ENCODE peak calls at places on chromosomes 11 and 22, in five cellular contexts. P, T, S, Z and F are unnamed samples.

GRCh38 chr22:46075764-46076531 is 74.4 kb upstream of the PPARA start:
- DNase-seq in T (no peak), S (peak), Z (no peak), P (no peak), F (no peak)

GRCh38 chr11:8327761-8328192 is 64.1 kb upstream of the LMO1 start:
- DNase-seq in Z (no peak), P (no peak), S (no peak), T (no peak), F (no peak)

GRCh38 chr11:69540118-69541000 is 58.9 kb downstream of the LINC01488 start:
- DNase-seq in T (no peak), P (no peak), S (no peak), Z (peak), F (no peak)

GRCh38 chr11:118988280-118988679 is 9.7 kb upstream of the CENATAC start:
- DNase-seq in S (no peak), P (no peak), T (peak), Z (no peak), F (no peak)

GRCh38 chr11:69401715-69402114 is 79.7 kb upstream of the LINC01488 start:
- DNase-seq in P (no peak), S (no peak), T (no peak), Z (no peak), F (no peak)

GRCh38 chr11:1297576-1298473 is 11.6 kb downstream of the TOLLIP start:
- DNase-seq in P (no peak), T (no peak), Z (no peak), S (peak), F (no peak)

GRCh38 chr22:24133187-24133965 is 47.9 kb upstream of the SUSD2 start:
- DNase-seq in T (peak), Z (peak), P (peak), S (no peak), F (peak)

GRCh38 chr11:13068211-13068610 is 59.1 kb downstream of the RASSF10 start:
- DNase-seq in S (no peak), P (no peak), Z (no peak), T (no peak), F (no peak)

GRCh38 chr11:134951305-134951700 is 539.3 kb upstream of the B3GAT1 start:
- DNase-seq in S (no peak), P (no peak), T (peak), Z (no peak), F (peak)

GRCh38 chr11:8793114-8793777 is 110.7 kb downstream of the RPL27A start:
- DNase-seq in Z (no peak), P (no peak), T (no peak), S (no peak), F (no peak)

GRCh38 chr11:50298182-50298988 is 265.7 kb downstream of the OR4C45 start:
- DNase-seq in T (no peak), Z (no peak), S (no peak), P (no peak), F (no peak)

GRCh38 chr11:116990061-116990473 is 108.2 kb downstream of the SIK3 start:
- DNase-seq in P (no peak), S (no peak), T (no peak), Z (no peak), F (peak)

GRCh38 chr22:17481424-17481823 is 81.9 kb upstream of the SLC25A18 start:
- DNase-seq in P (no peak), Z (no peak), S (no peak), T (no peak), F (no peak)

GRCh38 chr11:28632338-28632737 is 524.1 kb downstream of the METTL15 start:
- DNase-seq in P (no peak), T (no peak), Z (no peak), S (no peak), F (peak)

GRCh38 chr22:48577014-48577690 is 1250.5 kb downstream of the BRD1 start:
- DNase-seq in S (no peak), P (no peak), T (peak), Z (peak), F (no peak)

GRCh38 chr22:48577691-48578090 is 1250.0 kb downstream of the BRD1 start:
- DNase-seq in S (no peak), T (no peak), P (no peak), Z (no peak), F (no peak)

GRCh38 chr22:48575567-48576332 is 1251.9 kb downstream of the BRD1 start:
- DNase-seq in P (no peak), Z (no peak), T (no peak), S (no peak), F (no peak)

GRCh38 chr22:48574776-48575566 is 1252.7 kb downstream of the BRD1 start:
- DNase-seq in S (no peak), Z (peak), P (no peak), T (peak), F (no peak)

DNA sequence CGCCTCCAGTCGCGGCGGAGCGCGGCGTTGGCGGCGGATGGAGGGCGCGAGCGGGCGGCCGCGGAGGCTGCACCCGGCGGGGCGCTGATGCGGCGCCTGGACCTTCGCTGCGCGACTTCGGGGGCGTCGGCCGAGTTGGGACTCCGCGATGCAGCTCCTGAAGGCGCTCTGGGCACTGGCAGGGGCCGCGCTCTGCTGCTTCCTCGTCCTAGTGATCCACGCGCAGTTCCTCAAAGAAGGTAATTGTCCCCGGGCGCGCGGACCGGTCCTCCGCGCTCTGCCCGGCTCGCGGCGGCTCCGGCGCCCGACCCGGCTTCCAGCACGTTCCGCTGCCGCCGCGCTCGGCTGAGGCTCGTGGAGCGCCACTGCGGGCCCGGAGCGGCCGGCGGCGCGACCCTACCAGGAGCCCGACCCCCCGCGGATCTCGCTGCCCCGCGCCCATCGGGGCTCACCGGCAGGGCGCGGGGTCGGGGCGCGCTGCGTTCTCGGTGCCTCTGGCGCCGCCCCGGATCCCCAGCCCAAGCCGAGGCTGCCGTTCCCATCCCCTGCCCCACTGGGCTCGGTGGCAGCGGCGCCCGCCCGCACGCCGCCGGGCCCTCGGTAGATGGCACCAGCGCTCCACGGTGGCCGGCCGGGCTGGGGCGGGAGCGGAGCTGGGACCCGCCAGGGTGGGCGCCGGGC is 1251.2 kb downstream of the BRD1 start:
- DNase-seq in T (peak), Z (peak), S (no peak), P (no peak), F (no peak)
- H3K4me3 ChIP-seq in T (peak), Z (peak), S (peak), P (no peak), F (no peak)

DNA sequence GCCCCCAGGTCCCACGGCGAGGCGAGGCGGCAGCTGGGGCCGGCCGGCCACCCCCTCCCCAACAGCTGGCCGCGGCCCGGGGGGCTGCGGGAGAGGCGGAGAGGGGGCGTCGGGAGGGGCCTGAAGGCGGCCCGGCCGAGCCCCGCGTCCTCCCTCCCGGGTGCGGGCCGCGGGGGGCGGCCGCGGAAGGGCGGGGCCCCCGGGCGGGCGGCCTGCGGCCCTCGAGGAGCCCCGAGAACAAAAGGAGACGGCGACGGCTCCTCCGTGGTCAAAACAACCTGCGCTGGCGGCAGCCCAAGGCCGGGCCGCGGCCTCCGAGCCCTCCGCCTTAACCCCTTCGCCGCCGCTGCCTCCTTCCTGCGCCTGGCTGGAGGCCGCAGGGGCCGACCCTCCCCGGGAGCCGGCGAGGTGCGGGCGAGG is 2.4 kb downstream of the PDGFB start:
- DNase-seq in S (no peak), Z (peak), T (no peak), P (no peak), F (no peak)
- H3K4me3 ChIP-seq in S (peak), Z (peak), T (peak), P (peak), F (no peak)

DNA sequence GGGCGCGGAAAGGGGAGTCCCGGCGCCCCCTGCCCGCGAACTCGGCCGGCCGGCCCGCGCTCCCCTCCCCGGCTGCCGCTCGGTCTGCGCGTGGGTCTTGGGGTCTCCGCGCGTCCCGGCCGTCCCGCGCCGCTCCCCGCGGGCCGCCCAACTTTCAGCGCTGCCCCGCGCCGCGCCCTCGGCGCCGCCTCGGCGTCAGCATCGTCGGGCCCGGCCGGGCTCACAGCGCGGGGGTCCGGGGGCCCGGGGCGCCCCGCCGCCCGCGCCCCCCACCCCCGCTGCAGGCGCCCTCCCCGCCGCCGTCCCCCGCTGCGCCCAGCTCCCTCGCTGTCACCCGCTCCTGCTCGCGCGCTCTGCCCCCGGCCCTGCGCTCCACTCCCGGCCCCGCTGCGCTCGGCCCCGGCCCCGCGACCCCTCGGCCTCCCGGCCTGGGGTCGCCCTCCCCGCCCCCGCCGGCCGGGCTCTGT is at the start of gene KCNJ4:
- DNase-seq in Z (no peak), S (no peak), P (no peak), T (no peak), F (no peak)
- H3K4me3 ChIP-seq in Z (peak), S (peak), P (peak), T (peak), F (no peak)

GRCh38 chr11:114298701-114299090 is 2.5 kb downstream of the NNMT start:
- DNase-seq in P (no peak), S (no peak), Z (no peak), T (no peak), F (peak)

GRCh38 chr11:114304065-114304464 is 7.9 kb downstream of the NNMT start:
- DNase-seq in T (no peak), P (no peak), Z (no peak), S (no peak), F (peak)

GRCh38 chr11:114302663-114303062 is 6.5 kb downstream of the NNMT start:
- DNase-seq in T (no peak), S (no peak), P (no peak), Z (no peak), F (peak)

GRCh38 chr11:114301927-114302326 is 5.7 kb downstream of the NNMT start:
- DNase-seq in T (no peak), Z (no peak), P (no peak), S (no peak), F (peak)

DNA sequence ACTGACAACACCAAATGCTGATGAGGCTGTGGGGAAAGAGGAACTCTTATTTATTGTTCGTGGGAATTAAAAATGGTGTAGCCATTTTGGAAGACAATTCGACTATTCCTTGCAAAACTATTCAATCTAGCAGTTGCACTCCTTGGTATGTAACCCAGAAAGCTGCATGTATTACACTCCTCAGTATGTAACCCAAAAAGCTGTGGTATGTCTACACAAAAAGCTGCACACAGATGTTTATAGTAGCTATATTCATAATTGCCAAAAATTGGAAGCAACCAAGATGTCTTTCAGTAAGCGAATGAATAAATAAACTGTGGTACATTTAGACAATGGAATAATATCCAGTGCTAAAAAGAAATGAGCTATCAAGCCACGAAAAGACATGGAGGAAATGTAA is 4.9 kb downstream of the NNMT start:
- DNase-seq in T (no peak), Z (no peak), P (no peak), S (no peak), F (no peak)
- H3K4me3 ChIP-seq in T (no peak), Z (no peak), P (no peak), S (no peak), F (peak)

DNA sequence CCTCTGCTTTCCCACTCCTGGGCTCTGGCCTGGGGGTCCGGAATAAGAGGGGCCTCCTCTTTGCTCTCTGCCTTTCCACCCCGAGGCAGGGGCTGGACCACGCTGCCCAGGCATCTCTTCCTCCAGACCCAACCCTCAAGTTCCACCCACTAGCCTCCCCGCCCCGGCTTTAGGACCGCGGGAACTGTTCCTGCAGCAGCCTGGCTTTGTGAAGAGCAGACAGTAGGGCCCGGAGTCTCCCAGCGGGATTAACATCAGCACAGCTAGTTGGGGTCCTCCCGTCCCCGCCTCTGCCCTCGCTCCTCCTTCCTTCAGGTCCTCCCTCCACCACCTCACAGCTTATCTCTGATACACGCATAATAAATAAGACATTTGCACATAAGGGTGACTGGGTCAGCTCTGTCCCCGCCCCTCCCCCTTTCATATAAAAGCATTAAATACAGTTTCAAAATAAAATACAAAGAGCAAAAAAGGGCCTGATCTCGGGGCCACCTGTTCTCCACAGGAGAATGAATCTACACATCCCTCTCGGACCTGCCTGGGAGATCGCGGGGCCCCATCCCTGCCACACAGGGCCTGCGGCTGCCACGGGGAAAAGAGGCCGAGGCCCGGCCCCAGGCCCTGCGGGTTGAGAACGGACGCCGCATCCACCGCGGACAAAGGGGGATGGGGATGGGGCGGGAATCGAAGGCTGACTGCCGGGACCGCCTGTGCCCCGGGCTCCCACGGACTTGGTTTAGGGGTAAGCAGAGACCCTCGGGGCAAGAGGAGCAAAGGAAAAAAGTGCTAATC is 6.5 kb downstream of the ZFTA start:
- DNase-seq in S (no peak), Z (peak), P (no peak), T (peak), F (no peak)
- H3K4me3 ChIP-seq in S (peak), Z (peak), P (no peak), T (peak), F (peak)